ENCODE peak calls at places on chromosomes 11 and 22, in ten cellular contexts. One of them, this sample, is unnamed.

GRCh38 chr11:2929880-2930704 is 872 bp upstream of the PHLDA2 start:
- DNase-seq in foreskin fibroblast: peak
- DNase-seq in nephron progenitor cell: peak
- DNase-seq in cardiac fibroblast: peak
- DNase-seq in tibial artery: peak
- DNase-seq in GM20000: peak
- DNase-seq in ovary: no peak
- DNase-seq in transverse colon: peak
- DNase-seq in osteoblast: peak
- DNase-seq in brain microvascular endothelial cell: peak
- DNase-seq in this sample: peak

GRCh38 chr11:27276141-27276540 is 86.9 kb downstream of the CCDC34 start:
- DNase-seq in foreskin fibroblast: no peak
- DNase-seq in nephron progenitor cell: no peak
- DNase-seq in cardiac fibroblast: no peak
- DNase-seq in tibial artery: no peak
- DNase-seq in GM20000: no peak
- DNase-seq in ovary: no peak
- DNase-seq in transverse colon: no peak
- DNase-seq in osteoblast: no peak
- DNase-seq in brain microvascular endothelial cell: no peak
- DNase-seq in this sample: no peak

GRCh38 chr11:58503361-58503856 is 4.5 kb downstream of the OR5B21 start:
- DNase-seq in foreskin fibroblast: no peak
- DNase-seq in nephron progenitor cell: no peak
- DNase-seq in cardiac fibroblast: no peak
- DNase-seq in tibial artery: no peak
- DNase-seq in GM20000: peak
- DNase-seq in ovary: no peak
- DNase-seq in transverse colon: no peak
- DNase-seq in osteoblast: no peak
- DNase-seq in brain microvascular endothelial cell: no peak
- DNase-seq in this sample: no peak

GRCh38 chr11:16841481-16841880 is 103.0 kb downstream of the C11orf58 start:
- DNase-seq in foreskin fibroblast: no peak
- DNase-seq in nephron progenitor cell: no peak
- DNase-seq in cardiac fibroblast: no peak
- DNase-seq in tibial artery: no peak
- DNase-seq in GM20000: no peak
- DNase-seq in ovary: no peak
- DNase-seq in transverse colon: no peak
- DNase-seq in osteoblast: no peak
- DNase-seq in brain microvascular endothelial cell: no peak
- DNase-seq in this sample: peak

GRCh38 chr22:22959147-22959827 is 71.7 kb downstream of the IGLL5 start:
- DNase-seq in foreskin fibroblast: peak
- DNase-seq in nephron progenitor cell: peak
- DNase-seq in cardiac fibroblast: peak
- DNase-seq in tibial artery: no peak
- DNase-seq in GM20000: peak
- DNase-seq in ovary: peak
- DNase-seq in transverse colon: peak
- DNase-seq in osteoblast: peak
- DNase-seq in brain microvascular endothelial cell: peak
- DNase-seq in this sample: no peak

GRCh38 chr22:36961626-36962025 is 48.2 kb downstream of the CSF2RB start:
- DNase-seq in foreskin fibroblast: no peak
- DNase-seq in nephron progenitor cell: no peak
- DNase-seq in cardiac fibroblast: no peak
- DNase-seq in tibial artery: no peak
- DNase-seq in GM20000: no peak
- DNase-seq in ovary: no peak
- DNase-seq in transverse colon: no peak
- DNase-seq in osteoblast: no peak
- DNase-seq in brain microvascular endothelial cell: no peak
- DNase-seq in this sample: no peak

GRCh38 chr11:114219559-114220349 is 76.4 kb upstream of the NNMT start:
- DNase-seq in foreskin fibroblast: peak
- DNase-seq in nephron progenitor cell: no peak
- DNase-seq in cardiac fibroblast: peak
- DNase-seq in tibial artery: no peak
- DNase-seq in GM20000: no peak
- DNase-seq in ovary: no peak
- DNase-seq in transverse colon: no peak
- DNase-seq in osteoblast: no peak
- DNase-seq in brain microvascular endothelial cell: peak
- DNase-seq in this sample: no peak

GRCh38 chr22:45731041-45731797 is 59.6 kb downstream of the ATXN10 start:
- DNase-seq in foreskin fibroblast: no peak
- DNase-seq in nephron progenitor cell: no peak
- DNase-seq in cardiac fibroblast: peak
- DNase-seq in tibial artery: no peak
- DNase-seq in GM20000: no peak
- DNase-seq in ovary: no peak
- DNase-seq in transverse colon: peak
- DNase-seq in osteoblast: peak
- DNase-seq in brain microvascular endothelial cell: peak
- DNase-seq in this sample: no peak

GRCh38 chr11:2778630-2779498 is 79.1 kb upstream of the KCNQ1OT1 start:
- DNase-seq in foreskin fibroblast: peak
- DNase-seq in nephron progenitor cell: no peak
- DNase-seq in cardiac fibroblast: peak
- DNase-seq in tibial artery: peak
- DNase-seq in GM20000: peak
- DNase-seq in ovary: peak
- DNase-seq in transverse colon: peak
- DNase-seq in osteoblast: peak
- DNase-seq in brain microvascular endothelial cell: peak
- DNase-seq in this sample: peak

DNA sequence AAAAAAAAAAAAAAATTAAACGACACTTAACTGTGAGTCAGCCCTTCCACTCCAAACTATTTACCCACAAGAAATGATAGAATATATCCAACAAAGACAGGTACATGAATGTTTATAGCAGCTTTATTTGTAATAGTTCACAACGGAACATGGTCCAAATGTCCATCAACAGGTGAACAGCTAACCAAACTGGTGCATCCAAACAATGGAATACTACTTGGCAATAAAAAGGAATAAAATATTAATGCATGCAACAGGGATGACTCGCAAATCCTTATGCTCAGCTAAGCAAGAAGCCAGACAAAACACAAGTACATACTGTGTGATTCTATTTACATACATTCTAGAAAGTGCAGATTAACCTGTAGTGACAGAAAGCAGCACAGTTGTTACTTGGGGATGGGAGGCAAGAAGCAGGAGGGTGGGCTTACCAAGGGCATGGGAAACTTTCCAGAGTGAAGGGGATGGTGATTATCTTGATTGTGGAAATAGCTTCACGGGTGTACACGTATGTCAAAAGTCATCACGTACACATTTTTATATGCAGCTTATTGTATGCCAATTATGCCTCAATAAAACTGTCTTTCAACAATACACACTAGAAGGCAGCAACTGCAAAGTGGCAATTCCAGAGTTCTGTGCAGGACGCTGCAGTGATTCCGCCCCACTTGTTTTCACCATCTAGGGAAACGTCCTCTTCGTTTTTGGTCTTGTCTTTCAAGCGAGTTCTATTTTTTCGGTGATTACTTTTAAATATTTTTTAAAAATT is 6.7 kb upstream of the SF1 start:
- DNase-seq in foreskin fibroblast: no peak
- DNase-seq in nephron progenitor cell: no peak
- DNase-seq in cardiac fibroblast: no peak
- DNase-seq in tibial artery: no peak
- DNase-seq in GM20000: no peak
- DNase-seq in ovary: no peak
- DNase-seq in transverse colon: no peak
- DNase-seq in osteoblast: peak
- DNase-seq in brain microvascular endothelial cell: no peak
- DNase-seq in this sample: peak
- TF ChIP-seq CTCF in foreskin fibroblast: no peak
- TF ChIP-seq CTCF in nephron progenitor cell: no peak
- TF ChIP-seq CTCF in cardiac fibroblast: no peak
- TF ChIP-seq CTCF in tibial artery: no peak
- TF ChIP-seq CTCF in GM20000: no peak
- TF ChIP-seq CTCF in ovary: no peak
- TF ChIP-seq CTCF in transverse colon: no peak
- TF ChIP-seq CTCF in osteoblast: no peak
- TF ChIP-seq CTCF in brain microvascular endothelial cell: no peak
- TF ChIP-seq CTCF in this sample: no peak

DNA sequence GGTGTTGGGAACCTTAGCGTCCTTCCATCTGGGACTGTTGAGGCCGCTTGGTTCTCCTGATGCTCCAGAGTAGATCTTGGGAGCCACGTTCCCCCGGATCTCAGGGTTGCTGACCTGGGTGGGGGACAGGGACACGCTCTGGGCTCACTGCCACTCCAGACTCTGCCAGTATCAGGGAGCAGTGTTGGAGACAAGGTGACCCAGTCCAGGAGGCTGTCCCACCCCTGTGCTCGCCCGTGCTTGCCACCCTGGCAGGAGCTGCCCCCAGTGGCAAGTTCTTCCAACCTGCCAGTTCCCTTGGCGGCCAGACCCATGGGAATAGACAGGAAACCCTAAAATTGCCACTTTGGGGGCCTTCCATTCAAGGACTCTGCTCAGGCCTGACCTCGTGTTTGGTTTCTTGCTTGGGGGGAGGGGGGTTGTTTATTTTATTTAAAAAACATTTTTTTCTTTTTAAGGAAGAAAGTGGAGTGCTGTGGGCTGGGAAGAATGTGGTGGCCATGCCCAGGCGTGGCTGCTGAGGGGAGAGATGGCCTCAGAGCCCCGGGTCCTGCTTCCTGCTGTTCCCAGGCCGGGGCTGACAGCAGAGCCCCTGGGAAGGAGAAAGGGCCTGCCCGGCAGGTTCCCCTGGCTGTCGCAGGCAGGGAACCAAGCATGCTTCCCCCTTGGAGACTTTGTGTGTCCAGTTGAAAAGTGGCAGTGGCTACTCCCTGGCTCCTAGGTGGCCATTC is 7.2 kb downstream of the GRK2 start:
- DNase-seq in foreskin fibroblast: no peak
- DNase-seq in nephron progenitor cell: no peak
- DNase-seq in cardiac fibroblast: no peak
- DNase-seq in tibial artery: peak
- DNase-seq in GM20000: no peak
- DNase-seq in ovary: peak
- DNase-seq in transverse colon: peak
- DNase-seq in osteoblast: peak
- DNase-seq in brain microvascular endothelial cell: no peak
- DNase-seq in this sample: peak
- TF ChIP-seq CTCF in foreskin fibroblast: no peak
- TF ChIP-seq CTCF in nephron progenitor cell: no peak
- TF ChIP-seq CTCF in cardiac fibroblast: no peak
- TF ChIP-seq CTCF in tibial artery: no peak
- TF ChIP-seq CTCF in GM20000: no peak
- TF ChIP-seq CTCF in ovary: no peak
- TF ChIP-seq CTCF in transverse colon: no peak
- TF ChIP-seq CTCF in osteoblast: no peak
- TF ChIP-seq CTCF in brain microvascular endothelial cell: no peak
- TF ChIP-seq CTCF in this sample: no peak

GRCh38 chr11:92324890-92325289 is 100.3 kb downstream of the FAT3 start:
- DNase-seq in foreskin fibroblast: no peak
- DNase-seq in nephron progenitor cell: no peak
- DNase-seq in cardiac fibroblast: no peak
- DNase-seq in tibial artery: no peak
- DNase-seq in GM20000: no peak
- DNase-seq in ovary: no peak
- DNase-seq in transverse colon: no peak
- DNase-seq in osteoblast: no peak
- DNase-seq in brain microvascular endothelial cell: no peak
- DNase-seq in this sample: no peak
- TF ChIP-seq CTCF in foreskin fibroblast: no peak
- TF ChIP-seq CTCF in nephron progenitor cell: no peak
- TF ChIP-seq CTCF in cardiac fibroblast: no peak
- TF ChIP-seq CTCF in tibial artery: no peak
- TF ChIP-seq CTCF in GM20000: no peak
- TF ChIP-seq CTCF in ovary: no peak
- TF ChIP-seq CTCF in transverse colon: no peak
- TF ChIP-seq CTCF in osteoblast: no peak
- TF ChIP-seq CTCF in brain microvascular endothelial cell: no peak
- TF ChIP-seq CTCF in this sample: no peak

GRCh38 chr11:9605742-9606141 is 32.3 kb downstream of the WEE1 start:
- DNase-seq in foreskin fibroblast: no peak
- DNase-seq in nephron progenitor cell: no peak
- DNase-seq in cardiac fibroblast: no peak
- DNase-seq in tibial artery: no peak
- DNase-seq in GM20000: no peak
- DNase-seq in ovary: no peak
- DNase-seq in transverse colon: no peak
- DNase-seq in osteoblast: no peak
- DNase-seq in brain microvascular endothelial cell: no peak
- DNase-seq in this sample: no peak
- TF ChIP-seq CTCF in foreskin fibroblast: no peak
- TF ChIP-seq CTCF in nephron progenitor cell: no peak
- TF ChIP-seq CTCF in cardiac fibroblast: no peak
- TF ChIP-seq CTCF in tibial artery: no peak
- TF ChIP-seq CTCF in GM20000: no peak
- TF ChIP-seq CTCF in ovary: no peak
- TF ChIP-seq CTCF in transverse colon: no peak
- TF ChIP-seq CTCF in osteoblast: no peak
- TF ChIP-seq CTCF in brain microvascular endothelial cell: no peak
- TF ChIP-seq CTCF in this sample: no peak

DNA sequence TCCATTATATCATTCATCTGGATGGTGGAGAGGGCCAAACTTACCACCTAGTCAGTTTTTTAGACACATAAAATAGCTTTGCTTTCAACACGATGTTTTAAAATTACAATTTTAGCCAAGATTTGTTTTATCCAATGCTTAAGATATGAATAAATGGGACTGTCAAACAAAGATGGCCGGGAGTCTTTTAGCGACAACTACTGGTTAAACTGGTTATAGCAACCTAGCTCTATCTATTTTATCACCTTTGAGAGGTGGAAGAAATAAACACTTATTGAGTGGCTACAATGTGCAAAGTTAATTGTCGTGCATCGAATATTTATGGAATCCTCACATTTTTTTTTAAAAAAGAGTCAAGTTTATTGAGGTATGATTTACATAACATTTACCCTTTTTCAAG is 279.8 kb downstream of the MIAT start:
- DNase-seq in foreskin fibroblast: no peak
- DNase-seq in nephron progenitor cell: no peak
- DNase-seq in cardiac fibroblast: no peak
- DNase-seq in tibial artery: no peak
- DNase-seq in GM20000: no peak
- DNase-seq in ovary: no peak
- DNase-seq in transverse colon: no peak
- DNase-seq in osteoblast: no peak
- DNase-seq in brain microvascular endothelial cell: no peak
- DNase-seq in this sample: no peak
- TF ChIP-seq CTCF in foreskin fibroblast: no peak
- TF ChIP-seq CTCF in nephron progenitor cell: no peak
- TF ChIP-seq CTCF in cardiac fibroblast: peak
- TF ChIP-seq CTCF in tibial artery: no peak
- TF ChIP-seq CTCF in GM20000: no peak
- TF ChIP-seq CTCF in ovary: no peak
- TF ChIP-seq CTCF in transverse colon: no peak
- TF ChIP-seq CTCF in osteoblast: no peak
- TF ChIP-seq CTCF in brain microvascular endothelial cell: no peak
- TF ChIP-seq CTCF in this sample: no peak

DNA sequence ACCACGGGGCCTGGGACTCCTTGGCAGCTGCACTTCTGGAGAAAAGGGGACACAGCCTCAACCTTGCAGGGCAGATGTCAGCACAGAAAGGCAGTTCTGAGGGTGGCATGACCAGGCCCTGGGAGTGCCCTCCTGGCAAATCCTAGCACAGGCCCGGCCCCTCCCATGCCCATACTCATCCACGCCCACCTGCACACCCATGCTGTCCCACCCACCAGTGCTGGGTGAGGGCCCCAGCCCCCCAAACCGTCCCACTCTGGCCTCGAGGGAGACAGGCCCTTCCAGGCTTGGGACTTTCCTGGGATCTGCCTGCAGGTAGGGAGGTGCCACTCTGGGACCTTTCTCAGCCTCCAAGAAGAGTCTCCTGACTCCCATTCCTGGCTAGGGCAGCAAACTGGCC is 10.1 kb downstream of the DUSP8 start:
- DNase-seq in foreskin fibroblast: no peak
- DNase-seq in nephron progenitor cell: no peak
- DNase-seq in cardiac fibroblast: no peak
- DNase-seq in tibial artery: no peak
- DNase-seq in GM20000: no peak
- DNase-seq in ovary: no peak
- DNase-seq in transverse colon: no peak
- DNase-seq in osteoblast: peak
- DNase-seq in brain microvascular endothelial cell: no peak
- DNase-seq in this sample: no peak
- TF ChIP-seq CTCF in foreskin fibroblast: no peak
- TF ChIP-seq CTCF in nephron progenitor cell: no peak
- TF ChIP-seq CTCF in cardiac fibroblast: no peak
- TF ChIP-seq CTCF in tibial artery: no peak
- TF ChIP-seq CTCF in GM20000: no peak
- TF ChIP-seq CTCF in ovary: no peak
- TF ChIP-seq CTCF in transverse colon: no peak
- TF ChIP-seq CTCF in osteoblast: no peak
- TF ChIP-seq CTCF in brain microvascular endothelial cell: no peak
- TF ChIP-seq CTCF in this sample: no peak